ENCODE peak calls at places on chromosome 15, in seven cellular contexts. W, M, B, Y, Z, V and N are unnamed samples.
A peak's percentile ranks its signal among the peaks of the same experiment; 100 is the strongest.

GRCh38 chr15:33296856-33297255 is 13.9 kb upstream of the RYR3 start:
- DNase-seq in W (no peak), M (no peak), B (no peak), Y (no peak), Z (no peak), V (no peak), N (no peak)

GRCh38 chr15:29664406-29664805 is 157.9 kb downstream of the TJP1 start:
- DNase-seq in W (no peak), M (no peak), B (no peak), Y (peak; percentile 58), Z (no peak), V (no peak), N (no peak)

GRCh38 chr15:79440355-79440908 is 8.3 kb downstream of the MINAR1 start:
- DNase-seq in W (no peak), M (no peak), B (no peak), Y (no peak), Z (no peak), V (no peak), N (no peak)

GRCh38 chr15:90817117-90818057 is 51.0 kb upstream of the FURIN start:
- DNase-seq in W (no peak), M (no peak), B (no peak), Y (no peak), Z (no peak), V (no peak), N (no peak)

GRCh38 chr15:56815247-56815646 is 81.9 kb upstream of the ZNF280D start:
- DNase-seq in W (no peak), M (no peak), B (no peak), Y (no peak), Z (no peak), V (no peak), N (no peak)

GRCh38 chr15:25689592-25689991 is 173.5 kb downstream of the ATP10A start:
- DNase-seq in W (no peak), M (no peak), B (no peak), Y (peak; percentile 59), Z (peak; percentile 61), V (no peak), N (no peak)

GRCh38 chr15:33190539-33190938 is 4.0 kb downstream of the FMN1 start:
- DNase-seq in W (no peak), M (no peak), B (no peak), Y (no peak), Z (no peak), V (no peak), N (no peak)

GRCh38 chr15:32774022-32774421 is 56.2 kb downstream of the GREM1 start:
- DNase-seq in W (no peak), M (no peak), B (no peak), Y (no peak), Z (no peak), V (peak; percentile 99), N (no peak)

GRCh38 chr15:33188654-33189257 is 5.8 kb downstream of the FMN1 start:
- DNase-seq in W (no peak), M (no peak), B (no peak), Y (no peak), Z (no peak), V (no peak), N (no peak)

GRCh38 chr15:84648539-84648938 is 5.5 kb downstream of the WDR73 start:
- DNase-seq in W (no peak), M (no peak), B (no peak), Y (no peak), Z (no peak), V (no peak), N (no peak)

GRCh38 chr15:33226559-33227181 is 32.2 kb upstream of the FMN1 start:
- DNase-seq in W (no peak), M (peak; percentile 46), B (no peak), Y (no peak), Z (peak; percentile 33), V (peak; percentile 58), N (peak; percentile 33)

GRCh38 chr15:45205192-45205591 is 17.4 kb upstream of the SHF start:
- DNase-seq in W (peak; percentile 77), M (peak; percentile 85), B (peak; percentile 27), Y (no peak), Z (peak; percentile 76), V (peak; percentile 69), N (peak; percentile 57)

GRCh38 chr15:41284425-41285177 is 47.8 kb downstream of the OIP5 start:
- DNase-seq in W (no peak), M (peak; percentile 43), B (no peak), Y (no peak), Z (no peak), V (peak; percentile 24), N (no peak)

GRCh38 chr15:44075535-44075934 is 119.5 kb downstream of the FRMD5 start:
- DNase-seq in W (no peak), M (no peak), B (no peak), Y (no peak), Z (no peak), V (peak; percentile 43), N (no peak)

GRCh38 chr15:90862964-90863721 is 5.2 kb upstream of the FURIN start:
- DNase-seq in W (no peak), M (no peak), B (no peak), Y (no peak), Z (peak; percentile 19), V (peak; percentile 42), N (no peak)

GRCh38 chr15:62391565-62392262 is 226.6 kb upstream of the C2CD4B start:
- DNase-seq in W (peak; percentile 73), M (peak; percentile 83), B (no peak), Y (peak; percentile 75), Z (peak; percentile 44), V (peak; percentile 60), N (peak; percentile 23)